ENCODE peak calls at places on chromosomes 6 and 20, in nine cellular contexts. One of them, this sample, is unnamed.

GRCh38 chr6:33692760-33693158 is 18.7 kb downstream of the UQCC2 start:
- DNase-seq in choroid plexus epithelial cell: no peak
- DNase-seq in cardiac muscle cell: peak
- DNase-seq in trophoblast cell: no peak
- DNase-seq in right lobe of liver: peak
- DNase-seq in aorta: no peak
- DNase-seq in fibroblast of pulmonary artery: no peak
- DNase-seq in bronchial epithelial cell: peak
- DNase-seq in IMR-90: peak
- DNase-seq in this sample: no peak

GRCh38 chr20:63264519-63264918 is 8.1 kb upstream of the ARFGAP1 start:
- DNase-seq in fibroblast of pulmonary artery: no peak
- DNase-seq in bronchial epithelial cell: peak
- DNase-seq in trophoblast cell: no peak
- DNase-seq in cardiac muscle cell: no peak
- DNase-seq in aorta: no peak
- DNase-seq in IMR-90: no peak
- DNase-seq in right lobe of liver: no peak
- DNase-seq in choroid plexus epithelial cell: no peak
- DNase-seq in this sample: no peak

GRCh38 chr20:58708246-58708931 is 15.8 kb downstream of the NPEPL1 start:
- DNase-seq in trophoblast cell: no peak
- DNase-seq in fibroblast of pulmonary artery: no peak
- DNase-seq in right lobe of liver: peak
- DNase-seq in bronchial epithelial cell: no peak
- DNase-seq in aorta: peak
- DNase-seq in cardiac muscle cell: no peak
- DNase-seq in IMR-90: no peak
- DNase-seq in choroid plexus epithelial cell: no peak
- DNase-seq in this sample: no peak

GRCh38 chr6:79604583-79605037 is 26.5 kb upstream of the SH3BGRL2 start:
- DNase-seq in IMR-90: peak
- DNase-seq in choroid plexus epithelial cell: peak
- DNase-seq in right lobe of liver: no peak
- DNase-seq in bronchial epithelial cell: peak
- DNase-seq in fibroblast of pulmonary artery: peak
- DNase-seq in cardiac muscle cell: peak
- DNase-seq in aorta: no peak
- DNase-seq in trophoblast cell: peak
- DNase-seq in this sample: no peak

GRCh38 chr20:18428490-18429173 is 38.2 kb downstream of the DZANK1 start:
- DNase-seq in choroid plexus epithelial cell: peak
- DNase-seq in IMR-90: peak
- DNase-seq in trophoblast cell: no peak
- DNase-seq in right lobe of liver: peak
- DNase-seq in fibroblast of pulmonary artery: peak
- DNase-seq in bronchial epithelial cell: no peak
- DNase-seq in cardiac muscle cell: peak
- DNase-seq in aorta: no peak
- DNase-seq in this sample: peak

GRCh38 chr6:146292506-146292905 is 251.1 kb upstream of the RAB32 start:
- DNase-seq in right lobe of liver: no peak
- DNase-seq in bronchial epithelial cell: no peak
- DNase-seq in IMR-90: no peak
- DNase-seq in cardiac muscle cell: no peak
- DNase-seq in trophoblast cell: no peak
- DNase-seq in fibroblast of pulmonary artery: peak
- DNase-seq in choroid plexus epithelial cell: peak
- DNase-seq in aorta: no peak
- DNase-seq in this sample: no peak

GRCh38 chr20:31811796-31812728 is 7.1 kb upstream of the MYLK2 start:
- DNase-seq in fibroblast of pulmonary artery: peak
- DNase-seq in bronchial epithelial cell: no peak
- DNase-seq in right lobe of liver: no peak
- DNase-seq in IMR-90: peak
- DNase-seq in choroid plexus epithelial cell: peak
- DNase-seq in aorta: no peak
- DNase-seq in trophoblast cell: peak
- DNase-seq in cardiac muscle cell: peak
- DNase-seq in this sample: no peak

GRCh38 chr6:15888798-15889772 is 226.3 kb upstream of the DTNBP1 start:
- DNase-seq in bronchial epithelial cell: no peak
- DNase-seq in right lobe of liver: no peak
- DNase-seq in aorta: no peak
- DNase-seq in cardiac muscle cell: peak
- DNase-seq in choroid plexus epithelial cell: peak
- DNase-seq in IMR-90: no peak
- DNase-seq in trophoblast cell: no peak
- DNase-seq in fibroblast of pulmonary artery: peak
- DNase-seq in this sample: no peak

GRCh38 chr20:50930139-50931047 is 844 bp downstream of the ADNP start:
- DNase-seq in trophoblast cell: peak
- DNase-seq in bronchial epithelial cell: no peak
- DNase-seq in right lobe of liver: peak
- DNase-seq in aorta: peak
- DNase-seq in fibroblast of pulmonary artery: no peak
- DNase-seq in cardiac muscle cell: no peak
- DNase-seq in IMR-90: no peak
- DNase-seq in choroid plexus epithelial cell: no peak
- DNase-seq in this sample: no peak

GRCh38 chr6:121436966-121437756 is 1.7 kb downstream of the GJA1 start:
- DNase-seq in right lobe of liver: no peak
- DNase-seq in fibroblast of pulmonary artery: peak
- DNase-seq in trophoblast cell: peak
- DNase-seq in IMR-90: peak
- DNase-seq in bronchial epithelial cell: peak
- DNase-seq in choroid plexus epithelial cell: peak
- DNase-seq in aorta: peak
- DNase-seq in cardiac muscle cell: peak
- DNase-seq in this sample: peak

GRCh38 chr6:158573542-158573931 is 13.6 kb downstream of the TMEM181 start:
- DNase-seq in IMR-90: no peak
- DNase-seq in aorta: no peak
- DNase-seq in bronchial epithelial cell: no peak
- DNase-seq in choroid plexus epithelial cell: no peak
- DNase-seq in trophoblast cell: no peak
- DNase-seq in fibroblast of pulmonary artery: no peak
- DNase-seq in cardiac muscle cell: no peak
- DNase-seq in right lobe of liver: no peak
- DNase-seq in this sample: no peak

GRCh38 chr6:75170666-75171065 is 35.2 kb downstream of the COL12A1 start:
- DNase-seq in choroid plexus epithelial cell: no peak
- DNase-seq in right lobe of liver: no peak
- DNase-seq in fibroblast of pulmonary artery: peak
- DNase-seq in cardiac muscle cell: peak
- DNase-seq in aorta: no peak
- DNase-seq in trophoblast cell: no peak
- DNase-seq in bronchial epithelial cell: no peak
- DNase-seq in IMR-90: no peak
- DNase-seq in this sample: no peak

GRCh38 chr6:146041282-146041681 is 12.4 kb downstream of the GRM1 start:
- DNase-seq in IMR-90: no peak
- DNase-seq in fibroblast of pulmonary artery: peak
- DNase-seq in right lobe of liver: no peak
- DNase-seq in aorta: no peak
- DNase-seq in trophoblast cell: peak
- DNase-seq in choroid plexus epithelial cell: peak
- DNase-seq in cardiac muscle cell: peak
- DNase-seq in bronchial epithelial cell: peak
- DNase-seq in this sample: peak

GRCh38 chr6:110595112-110595511 is 118.7 kb upstream of the SLC22A16 start:
- DNase-seq in choroid plexus epithelial cell: peak
- DNase-seq in aorta: no peak
- DNase-seq in bronchial epithelial cell: no peak
- DNase-seq in fibroblast of pulmonary artery: peak
- DNase-seq in IMR-90: no peak
- DNase-seq in trophoblast cell: peak
- DNase-seq in cardiac muscle cell: peak
- DNase-seq in right lobe of liver: no peak
- DNase-seq in this sample: no peak

GRCh38 chr6:70150521-70150920 is 152.4 kb downstream of the COL9A1 start:
- DNase-seq in fibroblast of pulmonary artery: no peak
- DNase-seq in choroid plexus epithelial cell: no peak
- DNase-seq in trophoblast cell: no peak
- DNase-seq in cardiac muscle cell: no peak
- DNase-seq in bronchial epithelial cell: no peak
- DNase-seq in aorta: no peak
- DNase-seq in right lobe of liver: no peak
- DNase-seq in IMR-90: no peak
- DNase-seq in this sample: no peak
- H3K4me3 ChIP-seq in fibroblast of pulmonary artery: no peak
- H3K4me3 ChIP-seq in choroid plexus epithelial cell: no peak
- H3K4me3 ChIP-seq in trophoblast cell: no peak
- H3K4me3 ChIP-seq in cardiac muscle cell: no peak
- H3K4me3 ChIP-seq in bronchial epithelial cell: no peak
- H3K4me3 ChIP-seq in aorta: no peak
- H3K4me3 ChIP-seq in right lobe of liver: no peak
- H3K4me3 ChIP-seq in IMR-90: no peak
- H3K4me3 ChIP-seq in this sample: no peak

DNA sequence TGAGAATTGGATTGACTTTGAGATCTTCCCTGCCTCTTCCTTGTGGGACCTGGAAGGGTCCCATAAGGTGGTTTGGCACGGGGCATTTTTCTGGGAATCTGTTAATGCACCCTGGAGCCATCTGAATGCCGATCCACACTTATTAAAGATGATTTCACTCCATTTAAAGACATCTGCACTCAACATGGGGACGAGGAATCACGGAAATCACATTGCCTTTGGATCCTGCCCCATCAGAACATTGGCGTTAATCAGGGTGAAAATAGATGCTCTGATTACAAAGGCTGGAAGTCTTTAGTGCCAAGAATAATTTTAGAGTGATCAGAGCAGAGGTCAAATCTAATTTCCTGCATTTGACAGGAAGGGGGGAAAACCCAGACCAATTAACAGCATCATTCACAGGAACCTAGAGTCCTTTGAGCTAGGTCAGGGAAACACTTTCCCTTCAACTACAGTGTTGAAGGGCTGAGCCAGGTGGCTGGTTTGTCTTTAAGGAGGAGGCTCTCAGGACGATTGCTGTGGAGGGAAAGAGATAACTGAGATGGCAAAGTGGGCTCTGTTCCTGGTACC is 112.1 kb downstream of the SCML4 start:
- DNase-seq in fibroblast of pulmonary artery: no peak
- DNase-seq in choroid plexus epithelial cell: no peak
- DNase-seq in aorta: no peak
- DNase-seq in trophoblast cell: no peak
- DNase-seq in IMR-90: no peak
- DNase-seq in cardiac muscle cell: no peak
- DNase-seq in bronchial epithelial cell: no peak
- DNase-seq in right lobe of liver: no peak
- DNase-seq in this sample: no peak
- H3K4me3 ChIP-seq in fibroblast of pulmonary artery: no peak
- H3K4me3 ChIP-seq in choroid plexus epithelial cell: no peak
- H3K4me3 ChIP-seq in aorta: no peak
- H3K4me3 ChIP-seq in trophoblast cell: no peak
- H3K4me3 ChIP-seq in IMR-90: no peak
- H3K4me3 ChIP-seq in cardiac muscle cell: no peak
- H3K4me3 ChIP-seq in bronchial epithelial cell: no peak
- H3K4me3 ChIP-seq in right lobe of liver: no peak
- H3K4me3 ChIP-seq in this sample: no peak

DNA sequence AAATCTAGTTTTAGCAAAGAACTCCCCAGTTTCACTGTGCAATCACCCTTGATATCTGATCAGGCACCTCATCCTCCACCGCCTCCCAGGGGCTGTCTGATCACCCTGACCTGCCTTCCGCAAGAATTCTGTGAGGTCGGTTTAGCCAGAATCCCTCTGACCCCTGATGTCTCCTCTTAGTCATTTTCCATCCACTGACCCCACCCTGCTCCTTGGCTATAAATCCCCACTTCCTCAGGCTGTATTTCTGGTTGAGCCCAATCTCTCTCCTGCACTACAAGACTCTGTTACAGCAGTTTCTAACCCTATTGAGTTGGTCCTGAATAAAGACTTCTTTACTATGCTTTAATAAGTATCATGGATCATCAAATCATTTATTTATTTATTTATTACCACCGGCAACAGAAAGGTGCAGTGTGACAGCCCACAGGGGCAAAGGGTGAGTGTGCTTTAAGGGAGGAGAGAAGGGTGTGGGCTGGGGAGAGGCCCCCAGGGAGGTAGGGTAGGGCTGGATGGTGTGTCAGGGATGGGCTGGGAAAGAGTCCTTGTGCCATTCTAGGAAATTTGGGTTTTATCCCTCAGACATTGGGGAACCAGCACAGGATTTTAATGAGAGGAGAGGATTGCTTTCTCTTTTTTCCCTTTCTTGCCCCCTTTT is 11.2 kb upstream of the SERPINB6 start:
- DNase-seq in bronchial epithelial cell: no peak
- DNase-seq in aorta: no peak
- DNase-seq in cardiac muscle cell: no peak
- DNase-seq in fibroblast of pulmonary artery: no peak
- DNase-seq in choroid plexus epithelial cell: no peak
- DNase-seq in IMR-90: no peak
- DNase-seq in trophoblast cell: no peak
- DNase-seq in right lobe of liver: no peak
- DNase-seq in this sample: peak
- H3K4me3 ChIP-seq in bronchial epithelial cell: no peak
- H3K4me3 ChIP-seq in aorta: no peak
- H3K4me3 ChIP-seq in cardiac muscle cell: no peak
- H3K4me3 ChIP-seq in fibroblast of pulmonary artery: no peak
- H3K4me3 ChIP-seq in choroid plexus epithelial cell: no peak
- H3K4me3 ChIP-seq in IMR-90: no peak
- H3K4me3 ChIP-seq in trophoblast cell: no peak
- H3K4me3 ChIP-seq in right lobe of liver: no peak
- H3K4me3 ChIP-seq in this sample: no peak

DNA sequence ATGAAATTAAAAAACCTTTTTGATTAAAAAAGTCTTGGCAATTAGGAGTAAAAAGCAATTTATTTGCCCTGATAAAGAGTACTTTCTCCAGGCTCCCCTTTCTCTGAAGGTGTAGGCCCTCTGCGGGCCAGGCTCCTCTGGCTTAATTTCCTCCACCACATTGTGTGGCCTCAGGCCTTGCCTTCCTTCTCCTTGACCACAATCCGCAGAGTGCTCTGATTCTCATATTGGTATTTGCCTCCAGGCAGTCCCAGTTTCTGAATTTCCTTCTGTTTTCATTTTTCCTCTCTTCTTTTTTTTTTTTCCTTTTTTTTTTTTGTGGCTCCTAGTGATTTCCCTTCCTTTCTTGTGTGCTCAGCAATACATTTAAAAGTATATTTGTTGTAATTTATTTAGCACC is 96.5 kb downstream of the AIG1 start:
- DNase-seq in IMR-90: no peak
- DNase-seq in choroid plexus epithelial cell: no peak
- DNase-seq in aorta: no peak
- DNase-seq in fibroblast of pulmonary artery: no peak
- DNase-seq in cardiac muscle cell: no peak
- DNase-seq in bronchial epithelial cell: no peak
- DNase-seq in right lobe of liver: no peak
- DNase-seq in trophoblast cell: peak
- DNase-seq in this sample: peak
- H3K4me3 ChIP-seq in IMR-90: no peak
- H3K4me3 ChIP-seq in choroid plexus epithelial cell: no peak
- H3K4me3 ChIP-seq in aorta: no peak
- H3K4me3 ChIP-seq in fibroblast of pulmonary artery: no peak
- H3K4me3 ChIP-seq in cardiac muscle cell: no peak
- H3K4me3 ChIP-seq in bronchial epithelial cell: no peak
- H3K4me3 ChIP-seq in right lobe of liver: no peak
- H3K4me3 ChIP-seq in trophoblast cell: no peak
- H3K4me3 ChIP-seq in this sample: no peak

This sample was measured in PC-3.